ENCODE peak calls at places on chromosomes 16 and 17, in five cellular contexts. One of them, this sample, is unnamed.

GRCh38 chr17:18141210-18141803 is 32.8 kb downstream of the MYO15A start:
- DNase-seq in brain microvascular endothelial cell: peak; percentile 53
- DNase-seq in ascending aorta: no peak
- DNase-seq in H9: no peak
- DNase-seq in thoracic aorta: no peak
- DNase-seq in this sample: peak; percentile 92

GRCh38 chr16:11530171-11530940 is 56.4 kb downstream of the LITAF start:
- DNase-seq in brain microvascular endothelial cell: no peak
- DNase-seq in ascending aorta: no peak
- DNase-seq in H9: no peak
- DNase-seq in thoracic aorta: no peak
- DNase-seq in this sample: no peak

GRCh38 chr17:3804503-3804931 is 3.5 kb upstream of the ITGAE start:
- DNase-seq in brain microvascular endothelial cell: peak; percentile 57
- DNase-seq in ascending aorta: no peak
- DNase-seq in H9: no peak
- DNase-seq in thoracic aorta: no peak
- DNase-seq in this sample: peak; percentile 88

GRCh38 chr16:86069736-86070298 is 170.9 kb downstream of the IRF8 start:
- DNase-seq in brain microvascular endothelial cell: no peak
- DNase-seq in ascending aorta: no peak
- DNase-seq in H9: no peak
- DNase-seq in thoracic aorta: no peak
- DNase-seq in this sample: peak; percentile 10

GRCh38 chr16:85398688-85399582 is 214.2 kb upstream of the GSE1 start:
- DNase-seq in brain microvascular endothelial cell: no peak
- DNase-seq in ascending aorta: no peak
- DNase-seq in H9: no peak
- DNase-seq in thoracic aorta: no peak
- DNase-seq in this sample: no peak

GRCh38 chr17:4947010-4947410 is 1.3 kb downstream of the PFN1 start:
- DNase-seq in brain microvascular endothelial cell: no peak
- DNase-seq in ascending aorta: no peak
- DNase-seq in H9: no peak
- DNase-seq in thoracic aorta: no peak
- DNase-seq in this sample: peak; percentile 84

GRCh38 chr16:11097094-11097781 is 152.9 kb downstream of the CLEC16A start:
- DNase-seq in brain microvascular endothelial cell: no peak
- DNase-seq in ascending aorta: no peak
- DNase-seq in H9: no peak
- DNase-seq in thoracic aorta: no peak
- DNase-seq in this sample: no peak

GRCh38 chr16:868386-868755 is 67.8 kb upstream of the GNG13 start:
- DNase-seq in brain microvascular endothelial cell: no peak
- DNase-seq in ascending aorta: no peak
- DNase-seq in H9: no peak
- DNase-seq in thoracic aorta: no peak
- DNase-seq in this sample: peak; percentile 48

GRCh38 chr17:67635688-67636087 is 82.0 kb upstream of the NOL11 start:
- DNase-seq in brain microvascular endothelial cell: no peak
- DNase-seq in ascending aorta: no peak
- DNase-seq in H9: no peak
- DNase-seq in thoracic aorta: no peak
- DNase-seq in this sample: no peak

GRCh38 chr16:55482056-55482455 is 3.1 kb downstream of the MMP2 start:
- DNase-seq in brain microvascular endothelial cell: no peak
- DNase-seq in ascending aorta: no peak
- DNase-seq in H9: no peak
- DNase-seq in thoracic aorta: no peak
- DNase-seq in this sample: peak; percentile 95

GRCh38 chr17:49715717-49716279 is 8.0 kb upstream of the SLC35B1 start:
- DNase-seq in brain microvascular endothelial cell: no peak
- DNase-seq in ascending aorta: no peak
- DNase-seq in H9: no peak
- DNase-seq in thoracic aorta: no peak
- DNase-seq in this sample: no peak

GRCh38 chr17:56876766-56877179 is 37.1 kb downstream of the TRIM25 start:
- DNase-seq in brain microvascular endothelial cell: no peak
- DNase-seq in ascending aorta: no peak
- DNase-seq in H9: no peak
- DNase-seq in thoracic aorta: no peak
- DNase-seq in this sample: no peak

GRCh38 chr17:16199093-16199492 is 16.2 kb downstream of the NCOR1 start:
- DNase-seq in brain microvascular endothelial cell: no peak
- DNase-seq in ascending aorta: no peak
- DNase-seq in H9: no peak
- DNase-seq in thoracic aorta: no peak
- DNase-seq in this sample: no peak

GRCh38 chr17:46896991-46897390 is 26.0 kb upstream of the GOSR2 start:
- DNase-seq in brain microvascular endothelial cell: no peak
- DNase-seq in ascending aorta: no peak
- DNase-seq in H9: no peak
- DNase-seq in thoracic aorta: no peak
- DNase-seq in this sample: no peak

GRCh38 chr17:41334385-41334784 is 16.2 kb downstream of the KRT33A start:
- DNase-seq in brain microvascular endothelial cell: no peak
- DNase-seq in ascending aorta: no peak
- DNase-seq in H9: no peak
- DNase-seq in thoracic aorta: no peak
- DNase-seq in this sample: no peak

GRCh38 chr16:12178251-12178990 is 201.9 kb downstream of the SNX29 start:
- DNase-seq in brain microvascular endothelial cell: no peak
- DNase-seq in ascending aorta: no peak
- DNase-seq in H9: no peak
- DNase-seq in thoracic aorta: no peak
- DNase-seq in this sample: no peak

GRCh38 chr16:85767569-85767968 is 16.7 kb upstream of the C16orf74 start:
- DNase-seq in brain microvascular endothelial cell: peak; percentile 82
- DNase-seq in ascending aorta: no peak
- DNase-seq in H9: no peak
- DNase-seq in thoracic aorta: no peak
- DNase-seq in this sample: peak; percentile 99

GRCh38 chr17:44561237-44561623 is 3.9 kb downstream of the FZD2 start:
- DNase-seq in brain microvascular endothelial cell: no peak
- DNase-seq in ascending aorta: no peak
- DNase-seq in H9: no peak
- DNase-seq in thoracic aorta: no peak
- DNase-seq in this sample: no peak

GRCh38 chr17:42283241-42284019 is 4.9 kb upstream of the STAT5A start:
- DNase-seq in brain microvascular endothelial cell: no peak
- DNase-seq in ascending aorta: no peak
- DNase-seq in H9: peak; percentile 24
- DNase-seq in thoracic aorta: no peak
- DNase-seq in this sample: peak; percentile 81

GRCh38 chr16:85615852-85616607 is 2.9 kb downstream of the GSE1 start:
- DNase-seq in brain microvascular endothelial cell: peak; percentile 71
- DNase-seq in ascending aorta: peak; percentile 42
- DNase-seq in H9: peak; percentile 87
- DNase-seq in thoracic aorta: no peak
- DNase-seq in this sample: peak; percentile 99

GRCh38 chr17:37225458-37225857 is 150.3 kb upstream of the C17orf78 start:
- DNase-seq in brain microvascular endothelial cell: no peak
- DNase-seq in ascending aorta: no peak
- DNase-seq in H9: peak; percentile 41
- DNase-seq in thoracic aorta: no peak
- DNase-seq in this sample: no peak

GRCh38 chr16:27408012-27408601 is 6.1 kb downstream of the IL21R start:
- DNase-seq in brain microvascular endothelial cell: peak; percentile 87
- DNase-seq in ascending aorta: no peak
- DNase-seq in H9: no peak
- DNase-seq in thoracic aorta: no peak
- DNase-seq in this sample: peak; percentile 86

GRCh38 chr17:15185625-15185991 is 79.5 kb downstream of the PMP22 start:
- DNase-seq in brain microvascular endothelial cell: peak; percentile 25
- DNase-seq in ascending aorta: peak; percentile 13
- DNase-seq in H9: no peak
- DNase-seq in thoracic aorta: no peak
- DNase-seq in this sample: no peak

GRCh38 chr17:8398980-8399379 is 1.4 kb upstream of the RNF222 start:
- DNase-seq in brain microvascular endothelial cell: no peak
- DNase-seq in ascending aorta: no peak
- DNase-seq in H9: no peak
- DNase-seq in thoracic aorta: no peak
- DNase-seq in this sample: no peak

GRCh38 chr17:81471804-81472456 is 40.7 kb downstream of the ACTG1 start:
- DNase-seq in brain microvascular endothelial cell: peak; percentile 94
- DNase-seq in ascending aorta: no peak
- DNase-seq in H9: peak; percentile 81
- DNase-seq in thoracic aorta: no peak
- DNase-seq in this sample: peak; percentile 100

GRCh38 chr17:38925263-38925995 is at the start of gene LASP1NB:
- DNase-seq in brain microvascular endothelial cell: peak; percentile 69
- DNase-seq in ascending aorta: no peak
- DNase-seq in H9: peak; percentile 89
- DNase-seq in thoracic aorta: no peak
- DNase-seq in this sample: peak; percentile 76

GRCh38 chr17:4788807-4789700 is at the start of gene GLTPD2:
- DNase-seq in brain microvascular endothelial cell: no peak
- DNase-seq in ascending aorta: no peak
- DNase-seq in H9: peak; percentile 56
- DNase-seq in thoracic aorta: no peak
- DNase-seq in this sample: peak; percentile 88

GRCh38 chr16:74666010-74666421 is 661 bp downstream of the RFWD3 start:
- DNase-seq in brain microvascular endothelial cell: no peak
- DNase-seq in ascending aorta: no peak
- DNase-seq in H9: no peak
- DNase-seq in thoracic aorta: no peak
- DNase-seq in this sample: no peak

GRCh38 chr17:47889734-47890529 is 6.1 kb upstream of the SP2 start:
- DNase-seq in brain microvascular endothelial cell: peak; percentile 75
- DNase-seq in ascending aorta: peak; percentile 23
- DNase-seq in H9: peak; percentile 96
- DNase-seq in thoracic aorta: peak; percentile 73
- DNase-seq in this sample: peak; percentile 93

GRCh38 chr16:24163935-24164334 is 92.2 kb upstream of the CACNG3 start:
- DNase-seq in brain microvascular endothelial cell: no peak
- DNase-seq in ascending aorta: no peak
- DNase-seq in H9: no peak
- DNase-seq in thoracic aorta: no peak
- DNase-seq in this sample: no peak

GRCh38 chr16:49602201-49603041 is 228.8 kb downstream of the C16orf78 start:
- DNase-seq in brain microvascular endothelial cell: no peak
- DNase-seq in ascending aorta: no peak
- DNase-seq in H9: peak; percentile 33
- DNase-seq in thoracic aorta: no peak
- DNase-seq in this sample: peak; percentile 87

GRCh38 chr17:17130077-17130844 is 75.9 kb downstream of the PLD6 start:
- DNase-seq in brain microvascular endothelial cell: no peak
- DNase-seq in ascending aorta: no peak
- DNase-seq in H9: no peak
- DNase-seq in thoracic aorta: no peak
- DNase-seq in this sample: peak; percentile 23

GRCh38 chr16:2152695-2153506 is 2.7 kb upstream of the TRAF7 start:
- DNase-seq in brain microvascular endothelial cell: no peak
- DNase-seq in ascending aorta: no peak
- DNase-seq in H9: no peak
- DNase-seq in thoracic aorta: no peak
- DNase-seq in this sample: peak; percentile 90
- TF ChIP-seq CTCF in brain microvascular endothelial cell: no peak
- TF ChIP-seq CTCF in ascending aorta: no peak
- TF ChIP-seq CTCF in H9: no peak
- TF ChIP-seq CTCF in thoracic aorta: no peak
- TF ChIP-seq CTCF in this sample: no peak

GRCh38 chr17:1649116-1649843 is 386 bp downstream of the RILP start:
- DNase-seq in brain microvascular endothelial cell: peak; percentile 83
- DNase-seq in ascending aorta: no peak
- DNase-seq in H9: no peak
- DNase-seq in thoracic aorta: peak; percentile 63
- DNase-seq in this sample: peak; percentile 100

GRCh38 chr17:1650731-1651558 is 1.3 kb upstream of the RILP start:
- DNase-seq in brain microvascular endothelial cell: no peak
- DNase-seq in ascending aorta: no peak
- DNase-seq in H9: peak; percentile 37
- DNase-seq in thoracic aorta: no peak
- DNase-seq in this sample: peak; percentile 76

GRCh38 chr17:1649844-1650409 is at the start of gene RILP:
- DNase-seq in brain microvascular endothelial cell: no peak
- DNase-seq in ascending aorta: no peak
- DNase-seq in H9: peak; percentile 85
- DNase-seq in thoracic aorta: no peak
- DNase-seq in this sample: peak; percentile 88

GRCh38 chr17:1647802-1648581 is 1.7 kb downstream of the RILP start:
- DNase-seq in brain microvascular endothelial cell: no peak
- DNase-seq in ascending aorta: no peak
- DNase-seq in H9: peak; percentile 87
- DNase-seq in thoracic aorta: no peak
- DNase-seq in this sample: peak; percentile 86

DNA sequence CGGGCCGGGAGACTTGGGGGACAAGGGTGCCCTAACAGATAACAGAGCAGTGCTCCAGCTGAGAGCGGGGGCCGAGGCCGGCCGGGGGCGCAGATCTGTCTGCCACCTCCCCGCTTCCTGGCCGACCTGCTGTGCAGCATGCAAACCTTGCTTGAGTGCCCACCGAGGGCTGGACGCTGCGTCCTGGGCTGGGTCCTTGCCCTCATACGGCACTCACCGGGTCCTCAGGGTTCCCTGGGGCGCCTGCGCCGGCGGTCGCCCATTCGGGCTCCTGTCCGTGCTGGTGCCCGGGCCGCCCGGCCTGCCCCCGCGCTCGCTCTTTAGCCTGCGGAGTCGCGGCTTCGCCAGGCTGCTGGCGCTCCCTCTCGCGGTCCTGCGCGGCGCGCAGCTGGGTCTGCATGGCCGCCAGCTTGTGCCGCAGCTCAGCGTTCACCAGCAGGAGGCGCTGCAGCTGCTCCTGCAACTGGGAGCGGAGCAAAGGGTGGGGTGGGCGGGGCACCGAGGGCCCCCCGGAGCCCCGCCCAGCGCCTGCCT is 1.0 kb downstream of the RILP start:
- DNase-seq in brain microvascular endothelial cell: peak; percentile 84
- DNase-seq in ascending aorta: peak; percentile 86
- DNase-seq in H9: peak; percentile 98
- DNase-seq in thoracic aorta: peak; percentile 82
- DNase-seq in this sample: peak; percentile 100
- TF ChIP-seq CTCF in brain microvascular endothelial cell: peak; percentile 78
- TF ChIP-seq CTCF in ascending aorta: peak; percentile 98
- TF ChIP-seq CTCF in H9: peak; percentile 73
- TF ChIP-seq CTCF in thoracic aorta: peak; percentile 97
- TF ChIP-seq CTCF in this sample: peak; percentile 69

GRCh38 chr17:35163886-35164285 is 16.3 kb downstream of the UNC45B start:
- DNase-seq in brain microvascular endothelial cell: no peak
- DNase-seq in ascending aorta: no peak
- DNase-seq in H9: no peak
- DNase-seq in thoracic aorta: no peak
- DNase-seq in this sample: no peak
- TF ChIP-seq CTCF in brain microvascular endothelial cell: no peak
- TF ChIP-seq CTCF in ascending aorta: no peak
- TF ChIP-seq CTCF in H9: no peak
- TF ChIP-seq CTCF in thoracic aorta: no peak
- TF ChIP-seq CTCF in this sample: no peak

DNA sequence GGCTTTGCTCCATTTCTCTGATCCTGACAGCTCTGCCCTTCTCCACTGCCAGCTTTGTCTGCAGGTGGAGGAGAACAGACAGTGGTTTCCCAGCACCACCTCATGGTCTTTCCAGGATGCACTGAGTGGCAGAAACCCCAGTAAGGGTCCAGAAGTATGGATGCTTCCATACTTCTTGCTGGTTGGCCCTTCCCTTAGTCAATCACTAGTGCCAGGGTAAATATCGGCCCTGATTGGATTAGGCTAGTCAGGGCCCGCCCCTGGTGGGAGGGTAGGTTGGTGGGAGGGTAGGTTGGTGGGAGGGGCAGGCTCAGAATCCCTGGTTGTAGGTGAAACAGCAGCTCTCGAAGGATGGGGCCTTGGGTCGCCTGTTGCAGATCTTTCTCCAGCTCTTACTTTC is 10.2 kb downstream of the RNF213 start:
- DNase-seq in brain microvascular endothelial cell: peak; percentile 24
- DNase-seq in ascending aorta: no peak
- DNase-seq in H9: peak; percentile 93
- DNase-seq in thoracic aorta: no peak
- DNase-seq in this sample: peak; percentile 80
- TF ChIP-seq CTCF in brain microvascular endothelial cell: no peak
- TF ChIP-seq CTCF in ascending aorta: no peak
- TF ChIP-seq CTCF in H9: no peak
- TF ChIP-seq CTCF in thoracic aorta: no peak
- TF ChIP-seq CTCF in this sample: no peak